ENCODE peak calls at places on chromosomes 5 and 9, in eight cellular contexts. C, E, V, W, G, M, S and R are unnamed samples.

GRCh38 chr5:51242453-51242852 is 140.8 kb upstream of the ISL1 start:
- DNase-seq in W (no peak), M (no peak), E (no peak), G (no peak), S (no peak), C (no peak), V (no peak), R (no peak)

GRCh38 chr5:73985145-73985544 is 359.1 kb downstream of the ARHGEF28 start:
- DNase-seq in S (no peak), V (no peak), M (peak; percentile 34), W (no peak), E (no peak), G (no peak), C (peak; percentile 31), R (no peak)

GRCh38 chr5:174044451-174044850 is 1.1 kb upstream of the NSG2 start:
- DNase-seq in S (no peak), M (no peak), E (no peak), C (no peak), G (no peak), V (no peak), W (no peak), R (no peak)

GRCh38 chr9:99062549-99062948 is 42.4 kb upstream of the TGFBR1 start:
- DNase-seq in G (no peak), W (no peak), S (no peak), C (no peak), M (no peak), E (no peak), V (no peak), R (no peak)

GRCh38 chr9:82091610-82092009 is 103.0 kb downstream of the SPATA31D1 start:
- DNase-seq in G (no peak), S (no peak), E (no peak), V (no peak), M (no peak), C (no peak), W (no peak), R (no peak)

GRCh38 chr9:135819905-135820304 is 87.4 kb downstream of the CAMSAP1 start:
- DNase-seq in M (no peak), W (no peak), C (no peak), E (no peak), G (no peak), S (no peak), V (no peak), R (no peak)

GRCh38 chr9:128528445-128529160 is 23.8 kb upstream of the SPTAN1 start:
- DNase-seq in E (no peak), G (no peak), V (no peak), C (no peak), M (no peak), S (no peak), W (no peak), R (no peak)

GRCh38 chr5:16616536-16617271 is at the start of gene RETREG1:
- DNase-seq in M (peak; percentile 71), E (no peak), W (no peak), G (no peak), S (peak; percentile 90), C (peak; percentile 38), V (peak; percentile 88), R (peak; percentile 86)

GRCh38 chr5:37804401-37804800 is 35.4 kb downstream of the GDNF start:
- DNase-seq in V (no peak), W (no peak), S (no peak), C (no peak), G (no peak), M (no peak), E (no peak), R (no peak)

GRCh38 chr9:81584099-81584498 is 105.2 kb downstream of the TLE1 start:
- DNase-seq in S (no peak), C (no peak), M (no peak), W (no peak), E (no peak), V (no peak), G (no peak), R (no peak)

GRCh38 chr5:133552925-133553525 is 59.3 kb downstream of the FSTL4 start:
- DNase-seq in G (no peak), M (peak; percentile 77), C (peak; percentile 61), S (peak; percentile 77), V (peak; percentile 33), W (no peak), E (no peak), R (no peak)

GRCh38 chr9:125626187-125626586 is 80.8 kb downstream of the MAPKAP1 start:
- DNase-seq in W (no peak), G (no peak), S (no peak), M (no peak), E (no peak), V (no peak), C (no peak), R (no peak)

GRCh38 chr9:120726484-120726883 is 12.2 kb upstream of the MEGF9 start:
- DNase-seq in G (no peak), M (no peak), W (no peak), E (no peak), V (no peak), S (no peak), C (no peak), R (no peak)

GRCh38 chr9:120730661-120731514 is 16.6 kb upstream of the MEGF9 start:
- DNase-seq in G (peak; percentile 30), C (no peak), E (peak; percentile 62), S (peak; percentile 78), M (peak; percentile 20), W (no peak), V (no peak), R (no peak)

GRCh38 chr9:120733190-120733589 is 18.9 kb upstream of the MEGF9 start:
- DNase-seq in S (peak; percentile 81), C (no peak), M (no peak), V (no peak), G (no peak), W (no peak), E (peak; percentile 75), R (no peak)

GRCh38 chr9:120734607-120735006 is 20.3 kb upstream of the MEGF9 start:
- DNase-seq in G (no peak), C (no peak), V (no peak), E (no peak), S (no peak), W (no peak), M (no peak), R (no peak)

DNA sequence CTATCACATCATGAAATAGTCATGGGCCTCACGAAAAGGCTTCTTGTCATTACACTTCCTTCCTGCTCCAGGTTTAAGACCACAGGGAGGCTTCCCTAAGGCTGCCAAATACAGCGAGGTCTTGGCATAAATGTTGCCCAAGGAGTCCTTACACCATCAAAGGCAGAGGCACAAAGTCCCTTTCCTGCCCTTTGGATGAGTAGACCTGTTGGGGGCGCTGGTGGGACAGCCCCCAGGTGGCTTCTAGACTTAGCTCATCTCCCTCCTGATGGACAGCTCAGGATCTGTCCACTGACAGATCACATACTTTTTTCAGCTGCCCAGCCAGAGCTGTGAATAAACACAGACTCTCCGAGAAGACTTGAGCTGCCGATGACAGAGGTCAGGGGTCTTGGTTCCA is 15.5 kb upstream of the MEGF9 start:
- DNase-seq in E (peak; percentile 57), M (no peak), G (no peak), S (no peak), C (peak; percentile 39), V (no peak), W (no peak), R (no peak)
- TF ChIP-seq CTCF in E (no peak), M (peak; percentile 30), G (peak; percentile 20), S (no peak), C (no peak), V (no peak), W (no peak), R (peak; percentile 33)

DNA sequence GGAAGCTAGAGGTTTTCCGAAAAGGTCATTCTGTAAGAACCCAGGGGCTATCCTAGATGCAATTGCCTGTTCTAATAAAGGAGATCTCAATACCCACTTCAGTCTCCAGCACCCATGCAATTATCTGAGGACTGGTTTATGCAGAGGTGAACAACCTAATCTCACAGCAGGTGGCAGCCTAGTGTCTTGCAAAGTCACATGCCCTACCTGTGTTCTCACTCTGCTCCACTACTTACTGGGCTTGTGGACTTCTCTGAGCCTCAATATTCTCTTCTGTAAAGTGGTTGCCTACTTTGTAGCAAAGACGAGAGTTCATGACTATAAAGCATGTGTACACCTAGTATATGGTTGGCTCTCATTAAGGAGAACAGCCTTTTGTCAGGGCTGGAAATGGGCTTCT is 21.0 kb upstream of the ALDH1B1 start:
- DNase-seq in C (peak; percentile 71), M (peak; percentile 33), V (no peak), W (peak; percentile 17), S (no peak), G (no peak), E (no peak), R (no peak)
- TF ChIP-seq CTCF in C (peak; percentile 65), M (peak; percentile 56), V (no peak), W (peak; percentile 48), S (peak; percentile 65), G (peak; percentile 16), E (no peak), R (no peak)

DNA sequence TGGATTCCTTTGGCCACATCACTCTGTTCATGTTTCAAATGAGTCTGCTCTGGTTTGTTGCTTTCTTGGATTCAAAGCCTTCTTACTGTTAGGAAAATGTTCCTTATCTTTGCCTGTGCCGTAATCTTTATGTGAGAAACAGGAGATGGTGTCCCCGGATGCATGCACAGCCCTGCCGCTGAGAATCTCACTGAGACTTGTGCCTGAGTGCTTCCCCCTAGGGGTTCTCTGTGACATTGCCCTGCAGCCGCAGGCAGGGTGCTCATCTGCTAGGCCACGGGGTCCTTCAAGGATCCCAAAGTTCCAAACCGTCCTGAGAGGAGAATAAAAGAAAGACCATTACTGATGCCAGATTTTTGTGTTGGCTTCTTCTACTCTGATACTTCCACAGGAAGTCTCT is 81.4 kb upstream of the ANKRD55 start:
- DNase-seq in C (peak; percentile 40), G (no peak), E (no peak), V (peak; percentile 42), M (peak; percentile 60), S (no peak), W (no peak), R (no peak)
- TF ChIP-seq CTCF in C (peak; percentile 56), G (peak; percentile 38), E (no peak), V (peak; percentile 27), M (peak; percentile 85), S (no peak), W (no peak), R (no peak)

GRCh38 chr9:9387511-9388115 is 1225.2 kb downstream of the PTPRD start:
- DNase-seq in E (no peak), C (no peak), M (no peak), S (no peak), W (no peak), G (no peak), V (no peak), R (no peak)
- TF ChIP-seq CTCF in E (no peak), C (no peak), M (no peak), S (no peak), W (no peak), G (no peak), V (no peak), R (no peak)

DNA sequence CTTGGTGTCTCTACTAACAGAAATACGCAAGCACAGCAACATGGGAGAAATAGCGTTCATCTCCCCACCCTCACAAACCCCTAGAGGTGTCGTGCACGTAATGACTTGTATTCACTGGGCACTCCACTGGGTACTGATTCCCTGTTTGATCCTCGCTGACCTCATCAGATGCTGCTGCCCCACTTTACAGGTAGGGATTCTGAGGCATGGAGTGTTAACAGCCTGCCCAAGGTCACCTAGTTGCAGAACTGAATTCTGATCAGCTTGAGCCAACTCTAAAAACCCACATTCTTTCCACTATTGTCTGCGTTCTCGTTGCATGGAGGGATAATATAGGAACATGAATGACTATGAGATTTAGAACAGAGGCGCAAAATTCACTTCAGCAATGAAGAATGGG is 96.3 kb downstream of the TRIO start:
- DNase-seq in S (no peak), M (no peak), V (no peak), G (no peak), E (no peak), W (no peak), C (no peak), R (no peak)
- TF ChIP-seq CTCF in S (no peak), M (no peak), V (no peak), G (no peak), E (no peak), W (no peak), C (no peak), R (no peak)

GRCh38 chr5:55892479-55892878 is 41.3 kb downstream of the IL31RA start:
- DNase-seq in E (no peak), S (no peak), C (no peak), W (no peak), V (no peak), G (no peak), M (no peak), R (no peak)
- TF ChIP-seq CTCF in E (no peak), S (no peak), C (no peak), W (no peak), V (no peak), G (no peak), M (no peak), R (no peak)